ENCODE peak calls at places on chromosomes 11 and 22, in five cellular contexts. W is A549, Y is K562, B is HepG2, R is H1. J is an unnamed sample.

GRCh38 chr22:17924076-17924475 is 100.3 kb downstream of the MICAL3 start:
- DNase-seq in W (no peak), Y (no peak), B (no peak), R (no peak), J (no peak)

GRCh38 chr22:46547883-46548244 is 10.4 kb upstream of the CELSR1 start:
- DNase-seq in W (no peak), Y (no peak), B (peak), R (no peak), J (no peak)

GRCh38 chr11:108559340-108559739 is 34.2 kb downstream of the EXPH5 start:
- DNase-seq in Y (no peak), R (no peak), W (no peak), B (no peak), J (no peak)

GRCh38 chr11:1888811-1889526 is 2.7 kb downstream of the PRR33 start:
- DNase-seq in W (no peak), Y (no peak), B (no peak), R (no peak), J (no peak)

GRCh38 chr22:25027052-25027525 is 74.6 kb downstream of the KIAA1671 start:
- DNase-seq in Y (no peak), R (no peak), B (no peak), W (no peak), J (no peak)

GRCh38 chr11:119742263-119742861 is 13.4 kb upstream of the NECTIN1 start:
- DNase-seq in B (no peak), R (no peak), Y (no peak), W (no peak), J (no peak)

GRCh38 chr22:47835726-47836125 is 1073.3 kb downstream of the TBC1D22A start:
- DNase-seq in R (no peak), W (peak), Y (no peak), B (peak), J (no peak)

GRCh38 chr22:46352691-46353386 is 17.3 kb downstream of the TRMU start:
- DNase-seq in R (no peak), W (peak), B (no peak), Y (no peak), J (no peak)

GRCh38 chr11:134654161-134654915 is 242.3 kb upstream of the B3GAT1 start:
- DNase-seq in R (no peak), Y (no peak), W (no peak), B (no peak), J (no peak)

GRCh38 chr11:2374456-2375201 is 2.5 kb upstream of the CD81 start:
- DNase-seq in Y (no peak), B (no peak), R (no peak), W (no peak), J (no peak)

GRCh38 chr11:63537293-63538101 is 889 bp downstream of the PLAAT4 start:
- DNase-seq in W (no peak), R (no peak), Y (no peak), B (no peak), J (no peak)

GRCh38 chr22:24086310-24086709 is 75.2 kb downstream of the CABIN1 start:
- DNase-seq in R (no peak), B (no peak), Y (no peak), W (no peak), J (no peak)

GRCh38 chr11:7671347-7671746 is 2.0 kb downstream of the CYB5R2 start:
- DNase-seq in B (no peak), R (no peak), Y (no peak), W (no peak), J (no peak)

GRCh38 chr11:17762309-17762974 is 27.9 kb downstream of the KCNC1 start:
- DNase-seq in Y (peak), R (no peak), B (no peak), W (no peak), J (peak)

GRCh38 chr11:116638463-116638862 is 134.3 kb downstream of the BUD13 start:
- DNase-seq in B (no peak), Y (no peak), W (no peak), R (no peak), J (no peak)

GRCh38 chr11:134047586-134047999 is 21.3 kb upstream of the JAM3 start:
- DNase-seq in W (no peak), B (no peak), R (no peak), Y (no peak), J (no peak)

GRCh38 chr11:19646921-19647320 is 65.7 kb upstream of the NAV2 start:
- DNase-seq in B (no peak), R (no peak), W (no peak), Y (no peak), J (no peak)

GRCh38 chr11:66150140-66150539 is 80.1 kb downstream of the PACS1 start:
- DNase-seq in R (no peak), B (no peak), W (no peak), Y (no peak), J (no peak)

GRCh38 chr11:121369366-121369765 is 76.8 kb downstream of the SC5D start:
- DNase-seq in R (no peak), B (no peak), W (no peak), Y (no peak), J (no peak)

GRCh38 chr22:22478450-22478849 is 30.1 kb downstream of the ZNF280B start:
- DNase-seq in Y (peak), B (no peak), R (no peak), W (no peak), J (no peak)

GRCh38 chr11:9717040-9717357 is 53.1 kb downstream of the SWAP70 start:
- DNase-seq in B (no peak), R (no peak), W (no peak), Y (no peak), J (no peak)

GRCh38 chr11:15800121-15800800 is 556.1 kb downstream of the SOX6 start:
- DNase-seq in W (no peak), Y (no peak), R (no peak), B (no peak), J (no peak)

GRCh38 chr11:132992838-132993680 is 539.2 kb downstream of the OPCML start:
- DNase-seq in R (no peak), Y (no peak), W (no peak), B (no peak), J (no peak)

GRCh38 chr22:49229483-49230193 is 598.0 kb downstream of the BRD1 start:
- DNase-seq in R (no peak), W (no peak), Y (no peak), B (no peak), J (no peak)

GRCh38 chr11:59358020-59358419 is 675 bp upstream of the OR5AN1 start:
- DNase-seq in R (no peak), B (no peak), W (no peak), Y (no peak), J (no peak)

GRCh38 chr11:62193954-62194353 is 3.9 kb downstream of the SCGB1D1 start:
- DNase-seq in W (no peak), Y (peak), R (no peak), B (no peak), J (no peak)

GRCh38 chr11:13883589-13883988 is 78.9 kb upstream of the SPON1 start:
- DNase-seq in R (no peak), Y (no peak), W (no peak), B (no peak), J (no peak)

GRCh38 chr11:118074785-118075184 is 2.1 kb upstream of the TMPRSS4 start:
- DNase-seq in B (no peak), W (no peak), Y (no peak), R (no peak), J (no peak)

GRCh38 chr22:24516301-24516737 is 21.2 kb downstream of the UPB1 start:
- DNase-seq in W (peak), Y (no peak), B (peak), R (no peak), J (no peak)

GRCh38 chr11:120270386-120270785 is 30.4 kb downstream of the POU2F3 start:
- DNase-seq in B (no peak), Y (no peak), R (no peak), W (no peak), J (no peak)

GRCh38 chr11:44140805-44141204 is 45.3 kb downstream of the EXT2 start:
- DNase-seq in W (no peak), Y (no peak), B (no peak), R (no peak), J (no peak)

GRCh38 chr11:125593113-125593761 is 585 bp downstream of the STT3A start:
- DNase-seq in R (no peak), B (peak), Y (peak), W (peak), J (no peak)

GRCh38 chr22:17198188-17199130 is 20.8 kb downstream of the ADA2 start:
- DNase-seq in Y (peak), R (peak), W (no peak), B (no peak), J (no peak)

GRCh38 chr11:128616158-128616557 is 28.8 kb upstream of the ETS1 start:
- DNase-seq in B (no peak), W (no peak), R (no peak), Y (peak), J (no peak)

GRCh38 chr22:27900153-27900552 is 18.9 kb downstream of the PITPNB start:
- DNase-seq in B (no peak), R (no peak), Y (no peak), W (no peak), J (no peak)

GRCh38 chr11:46291441-46292143 is 14.1 kb downstream of the CREB3L1 start:
- DNase-seq in B (no peak), R (no peak), W (no peak), Y (no peak), J (no peak)

GRCh38 chr11:115552151-115552550 is 47.9 kb upstream of the CADM1 start:
- DNase-seq in R (no peak), W (no peak), Y (no peak), B (no peak), J (no peak)

GRCh38 chr22:48920776-48921241 is 906.9 kb downstream of the BRD1 start:
- DNase-seq in W (no peak), B (no peak), Y (no peak), R (no peak), J (no peak)

GRCh38 chr11:26778000-26778757 is 56.3 kb upstream of the SLC5A12 start:
- DNase-seq in R (no peak), B (no peak), W (no peak), Y (no peak), J (no peak)

DNA sequence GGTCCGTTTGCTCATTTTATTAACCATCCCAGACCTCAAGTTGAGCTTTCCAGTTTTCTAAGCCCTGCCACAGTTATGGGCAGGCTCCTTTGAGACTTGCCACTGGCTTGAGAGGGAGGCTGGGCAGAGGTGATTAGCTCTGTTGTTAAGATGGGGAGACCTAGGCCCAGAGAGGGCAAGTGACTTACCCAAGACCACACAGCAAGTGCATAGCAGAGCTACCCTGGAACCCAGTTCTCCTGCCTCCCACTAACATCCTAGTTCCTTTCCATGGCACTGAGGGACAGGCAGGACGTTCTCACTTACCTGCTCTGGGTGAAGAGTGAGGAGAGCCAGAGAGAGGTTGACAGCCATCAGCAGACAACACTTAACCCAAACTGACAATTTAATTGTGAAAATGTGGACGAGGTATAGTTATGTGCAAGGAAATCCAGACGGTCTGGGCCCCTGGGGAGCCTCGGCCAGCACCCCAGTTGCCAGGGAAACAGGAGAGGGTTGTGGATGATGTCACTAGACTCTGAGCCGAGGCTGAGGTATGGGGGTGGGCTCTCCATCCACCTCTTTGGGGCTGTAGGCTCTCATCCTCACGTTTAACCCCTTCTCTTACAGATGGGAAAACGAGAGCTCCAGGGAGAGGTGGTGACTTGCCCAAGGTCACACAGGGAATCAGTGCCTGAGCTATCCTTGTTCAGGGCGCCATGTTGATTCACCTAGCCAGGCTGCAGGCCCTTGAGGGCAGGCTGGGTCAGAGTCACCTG is 12.3 kb upstream of the WNT11 start:
- DNase-seq in Y (no peak), B (no peak), R (no peak), W (no peak), J (no peak)
- TF ChIP-seq KDM1A in Y (no peak), B (no peak), R (no peak), W (no peak), J (no peak)

DNA sequence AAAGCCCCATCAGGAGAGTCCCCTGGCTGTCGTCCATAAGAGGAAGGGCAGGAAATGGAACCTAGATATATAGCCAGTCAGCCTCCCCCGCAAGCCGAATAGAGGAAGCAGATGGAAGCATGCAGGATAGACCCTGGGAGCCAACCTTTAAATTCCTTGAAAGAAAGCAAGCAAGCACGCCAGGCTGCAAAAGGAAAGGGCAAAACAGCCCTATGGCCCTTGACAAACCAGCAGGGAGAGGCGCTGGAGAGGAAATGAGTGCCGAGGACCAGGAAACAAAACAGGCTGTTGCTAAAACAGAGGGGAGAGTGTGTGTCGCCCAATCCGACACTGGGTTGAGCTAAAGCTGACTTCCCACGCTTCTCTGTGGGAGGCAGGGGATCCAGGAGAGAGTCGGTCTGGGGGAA is 203.5 kb upstream of the MTNR1B start:
- DNase-seq in B (no peak), Y (peak), R (no peak), W (no peak), J (no peak)
- TF ChIP-seq KDM1A in B (no peak), Y (no peak), R (no peak), W (no peak), J (no peak)

DNA sequence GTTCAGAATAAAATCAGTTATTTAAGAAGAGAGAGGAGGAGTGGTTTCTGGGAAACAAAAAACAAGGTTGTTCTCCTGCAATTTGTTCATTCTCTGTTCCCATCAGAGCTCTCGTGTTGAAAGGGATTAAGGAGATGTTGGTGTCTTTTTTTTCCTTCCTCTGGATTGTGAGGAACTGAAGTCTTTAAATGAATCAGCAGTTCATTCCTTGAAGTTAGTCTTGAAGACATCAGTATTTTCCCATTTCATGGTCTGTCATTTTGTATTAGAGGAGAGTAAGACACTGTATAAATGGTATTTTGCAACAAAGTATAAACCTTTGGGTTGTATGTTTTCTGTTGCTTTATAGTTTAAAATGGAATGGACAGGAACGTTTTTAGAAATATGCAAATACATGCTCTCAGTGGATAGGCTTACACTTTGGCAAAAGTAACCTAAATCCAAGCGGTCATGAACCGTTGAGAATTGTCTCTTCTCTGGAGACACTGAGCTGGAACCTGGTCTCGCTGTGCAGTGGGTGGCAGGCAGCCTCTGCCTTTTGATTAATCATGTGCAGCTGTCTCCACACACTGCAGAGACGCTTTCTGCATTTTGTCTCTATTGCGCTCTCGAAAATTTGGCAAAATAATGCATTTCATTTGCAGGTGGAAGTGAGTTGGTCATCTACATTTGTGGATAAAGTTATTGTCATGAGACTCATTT is 33.0 kb downstream of the SAMM50 start:
- DNase-seq in B (no peak), W (no peak), Y (no peak), R (no peak), J (no peak)
- TF ChIP-seq KDM1A in B (no peak), W (no peak), Y (no peak), R (no peak), J (no peak)

DNA sequence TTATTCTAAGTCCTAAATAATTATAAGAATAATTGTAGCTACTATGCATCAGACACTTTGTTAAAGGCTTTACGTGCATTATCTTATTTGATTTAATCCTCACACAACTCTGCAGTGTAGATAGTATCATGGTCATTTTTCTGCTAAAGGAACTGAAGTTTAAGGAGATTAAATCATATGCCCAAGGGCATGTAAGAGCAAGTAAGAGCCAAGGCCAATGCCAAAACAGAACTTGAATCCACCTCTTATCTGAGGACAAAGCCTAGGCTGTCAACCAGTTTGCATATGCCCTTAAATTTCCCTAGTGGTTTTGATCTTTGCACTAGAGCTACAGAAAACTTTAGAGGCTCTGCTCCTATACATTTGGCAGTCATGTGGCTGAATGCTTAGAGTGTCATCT is 65.6 kb upstream of the OR5AK2 start:
- DNase-seq in R (no peak), W (no peak), Y (no peak), B (no peak), J (no peak)
- TF ChIP-seq KDM1A in R (no peak), W (no peak), Y (no peak), B (no peak), J (no peak)

J was measured in GM12878.